ENCODE peak calls at places on chromosomes 3 and 15, in seven cellular contexts. One of them, this sample, is unnamed.

GRCh38 chr3:38643090-38643489 is 6.4 kb downstream of the SCN5A start:
- DNase-seq in HCEC 1CT: no peak
- DNase-seq in NCI-H2107: no peak
- DNase-seq in HFF-Myc: no peak
- DNase-seq in activated naive CD4-positive, alpha-beta T cell: no peak
- DNase-seq in amygdala: no peak
- DNase-seq in DMS 273 treated with DMSO at 0.1 percent for 48 hours: no peak
- DNase-seq in this sample: no peak

GRCh38 chr3:58073315-58074125 is 65.3 kb downstream of the FLNB start:
- DNase-seq in HCEC 1CT: no peak
- DNase-seq in NCI-H2107: no peak
- DNase-seq in HFF-Myc: no peak
- DNase-seq in activated naive CD4-positive, alpha-beta T cell: no peak
- DNase-seq in amygdala: no peak
- DNase-seq in DMS 273 treated with DMSO at 0.1 percent for 48 hours: no peak
- DNase-seq in this sample: no peak

GRCh38 chr3:153130312-153130977 is 31.6 kb upstream of the RAP2B start:
- DNase-seq in HCEC 1CT: peak
- DNase-seq in NCI-H2107: no peak
- DNase-seq in HFF-Myc: no peak
- DNase-seq in activated naive CD4-positive, alpha-beta T cell: no peak
- DNase-seq in amygdala: no peak
- DNase-seq in DMS 273 treated with DMSO at 0.1 percent for 48 hours: no peak
- DNase-seq in this sample: no peak

GRCh38 chr3:40043444-40043755 is 234.0 kb downstream of the MYRIP start:
- DNase-seq in HCEC 1CT: no peak
- DNase-seq in NCI-H2107: no peak
- DNase-seq in HFF-Myc: peak
- DNase-seq in activated naive CD4-positive, alpha-beta T cell: no peak
- DNase-seq in amygdala: no peak
- DNase-seq in DMS 273 treated with DMSO at 0.1 percent for 48 hours: no peak
- DNase-seq in this sample: no peak

GRCh38 chr15:40010681-40011080 is 28.3 kb downstream of the SRP14 start:
- DNase-seq in HCEC 1CT: peak
- DNase-seq in NCI-H2107: no peak
- DNase-seq in HFF-Myc: no peak
- DNase-seq in activated naive CD4-positive, alpha-beta T cell: no peak
- DNase-seq in amygdala: no peak
- DNase-seq in DMS 273 treated with DMSO at 0.1 percent for 48 hours: no peak
- DNase-seq in this sample: no peak

GRCh38 chr3:41216993-41217392 is 17.7 kb downstream of the CTNNB1 start:
- DNase-seq in HCEC 1CT: no peak
- DNase-seq in NCI-H2107: no peak
- DNase-seq in HFF-Myc: no peak
- DNase-seq in activated naive CD4-positive, alpha-beta T cell: no peak
- DNase-seq in amygdala: no peak
- DNase-seq in DMS 273 treated with DMSO at 0.1 percent for 48 hours: no peak
- DNase-seq in this sample: no peak

GRCh38 chr3:43180027-43180426 is 74.1 kb upstream of the POMGNT2 start:
- DNase-seq in HCEC 1CT: peak
- DNase-seq in NCI-H2107: no peak
- DNase-seq in HFF-Myc: peak
- DNase-seq in activated naive CD4-positive, alpha-beta T cell: no peak
- DNase-seq in amygdala: no peak
- DNase-seq in DMS 273 treated with DMSO at 0.1 percent for 48 hours: no peak
- DNase-seq in this sample: no peak

GRCh38 chr3:186452517-186452916 is 90.5 kb upstream of the DGKG start:
- DNase-seq in HCEC 1CT: peak
- DNase-seq in NCI-H2107: no peak
- DNase-seq in HFF-Myc: peak
- DNase-seq in activated naive CD4-positive, alpha-beta T cell: no peak
- DNase-seq in amygdala: no peak
- DNase-seq in DMS 273 treated with DMSO at 0.1 percent for 48 hours: no peak
- DNase-seq in this sample: no peak

GRCh38 chr15:101027273-101027901 is 108.2 kb downstream of the LRRK1 start:
- DNase-seq in HCEC 1CT: no peak
- DNase-seq in NCI-H2107: no peak
- DNase-seq in HFF-Myc: no peak
- DNase-seq in activated naive CD4-positive, alpha-beta T cell: no peak
- DNase-seq in amygdala: no peak
- DNase-seq in DMS 273 treated with DMSO at 0.1 percent for 48 hours: no peak
- DNase-seq in this sample: no peak

GRCh38 chr3:108123326-108123725 is 32.5 kb upstream of the CD47 start:
- DNase-seq in HCEC 1CT: no peak
- DNase-seq in NCI-H2107: no peak
- DNase-seq in HFF-Myc: no peak
- DNase-seq in activated naive CD4-positive, alpha-beta T cell: no peak
- DNase-seq in amygdala: no peak
- DNase-seq in DMS 273 treated with DMSO at 0.1 percent for 48 hours: no peak
- DNase-seq in this sample: no peak

GRCh38 chr15:89360294-89360971 is 25.8 kb upstream of the POLG start:
- DNase-seq in HCEC 1CT: no peak
- DNase-seq in NCI-H2107: no peak
- DNase-seq in HFF-Myc: no peak
- DNase-seq in activated naive CD4-positive, alpha-beta T cell: no peak
- DNase-seq in amygdala: no peak
- DNase-seq in DMS 273 treated with DMSO at 0.1 percent for 48 hours: no peak
- DNase-seq in this sample: no peak

GRCh38 chr15:80999623-81000036 is 1.1 kb upstream of the TLNRD1 start:
- DNase-seq in HCEC 1CT: no peak
- DNase-seq in NCI-H2107: no peak
- DNase-seq in HFF-Myc: no peak
- DNase-seq in activated naive CD4-positive, alpha-beta T cell: no peak
- DNase-seq in amygdala: no peak
- DNase-seq in DMS 273 treated with DMSO at 0.1 percent for 48 hours: no peak
- DNase-seq in this sample: no peak

GRCh38 chr3:32376098-32376497 is 15.6 kb upstream of the CMTM7 start:
- DNase-seq in HCEC 1CT: no peak
- DNase-seq in NCI-H2107: no peak
- DNase-seq in HFF-Myc: no peak
- DNase-seq in activated naive CD4-positive, alpha-beta T cell: no peak
- DNase-seq in amygdala: no peak
- DNase-seq in DMS 273 treated with DMSO at 0.1 percent for 48 hours: no peak
- DNase-seq in this sample: no peak

GRCh38 chr3:32296251-32297204 is 58.0 kb downstream of the CMTM8 start:
- DNase-seq in HCEC 1CT: peak
- DNase-seq in NCI-H2107: no peak
- DNase-seq in HFF-Myc: peak
- DNase-seq in activated naive CD4-positive, alpha-beta T cell: peak
- DNase-seq in amygdala: peak
- DNase-seq in DMS 273 treated with DMSO at 0.1 percent for 48 hours: peak
- DNase-seq in this sample: peak

GRCh38 chr3:179071161-179071568 is 444 bp downstream of the ZMAT3 start:
- DNase-seq in HCEC 1CT: peak
- DNase-seq in NCI-H2107: peak
- DNase-seq in HFF-Myc: no peak
- DNase-seq in activated naive CD4-positive, alpha-beta T cell: peak
- DNase-seq in amygdala: no peak
- DNase-seq in DMS 273 treated with DMSO at 0.1 percent for 48 hours: no peak
- DNase-seq in this sample: no peak

GRCh38 chr15:96115642-96116041 is 214.9 kb upstream of the NR2F2 start:
- DNase-seq in HCEC 1CT: peak
- DNase-seq in NCI-H2107: no peak
- DNase-seq in HFF-Myc: no peak
- DNase-seq in activated naive CD4-positive, alpha-beta T cell: no peak
- DNase-seq in amygdala: no peak
- DNase-seq in DMS 273 treated with DMSO at 0.1 percent for 48 hours: no peak
- DNase-seq in this sample: no peak

GRCh38 chr15:74776851-74777768 is 4.8 kb upstream of the CSK start:
- DNase-seq in HCEC 1CT: no peak
- DNase-seq in NCI-H2107: no peak
- DNase-seq in HFF-Myc: no peak
- DNase-seq in activated naive CD4-positive, alpha-beta T cell: no peak
- DNase-seq in amygdala: no peak
- DNase-seq in DMS 273 treated with DMSO at 0.1 percent for 48 hours: no peak
- DNase-seq in this sample: no peak

GRCh38 chr3:11566916-11567315 is 76.8 kb downstream of the VGLL4 start:
- DNase-seq in HCEC 1CT: no peak
- DNase-seq in NCI-H2107: no peak
- DNase-seq in HFF-Myc: no peak
- DNase-seq in activated naive CD4-positive, alpha-beta T cell: no peak
- DNase-seq in amygdala: no peak
- DNase-seq in DMS 273 treated with DMSO at 0.1 percent for 48 hours: no peak
- DNase-seq in this sample: no peak

GRCh38 chr3:48504051-48504946 is at the start of gene SHISA5:
- DNase-seq in HCEC 1CT: peak
- DNase-seq in NCI-H2107: no peak
- DNase-seq in HFF-Myc: no peak
- DNase-seq in activated naive CD4-positive, alpha-beta T cell: no peak
- DNase-seq in amygdala: peak
- DNase-seq in DMS 273 treated with DMSO at 0.1 percent for 48 hours: no peak
- DNase-seq in this sample: peak

GRCh38 chr3:128878556-128879124 is 780 bp upstream of the ACAD9 start:
- DNase-seq in HCEC 1CT: peak
- DNase-seq in NCI-H2107: no peak
- DNase-seq in HFF-Myc: no peak
- DNase-seq in activated naive CD4-positive, alpha-beta T cell: no peak
- DNase-seq in amygdala: no peak
- DNase-seq in DMS 273 treated with DMSO at 0.1 percent for 48 hours: no peak
- DNase-seq in this sample: no peak

GRCh38 chr3:197302696-197303341 is 4.4 kb upstream of the DLG1 start:
- DNase-seq in HCEC 1CT: no peak
- DNase-seq in NCI-H2107: no peak
- DNase-seq in HFF-Myc: no peak
- DNase-seq in activated naive CD4-positive, alpha-beta T cell: no peak
- DNase-seq in amygdala: no peak
- DNase-seq in DMS 273 treated with DMSO at 0.1 percent for 48 hours: no peak
- DNase-seq in this sample: no peak

GRCh38 chr3:25428003-25428861 is at the start of gene RARB:
- DNase-seq in HCEC 1CT: peak
- DNase-seq in NCI-H2107: no peak
- DNase-seq in HFF-Myc: peak
- DNase-seq in activated naive CD4-positive, alpha-beta T cell: no peak
- DNase-seq in amygdala: peak
- DNase-seq in DMS 273 treated with DMSO at 0.1 percent for 48 hours: no peak
- DNase-seq in this sample: peak

GRCh38 chr3:15055019-15055557 is 10.0 kb downstream of the MRPS25 start:
- DNase-seq in HCEC 1CT: peak
- DNase-seq in NCI-H2107: no peak
- DNase-seq in HFF-Myc: no peak
- DNase-seq in activated naive CD4-positive, alpha-beta T cell: no peak
- DNase-seq in amygdala: no peak
- DNase-seq in DMS 273 treated with DMSO at 0.1 percent for 48 hours: no peak
- DNase-seq in this sample: no peak

GRCh38 chr15:74259821-74260502 is 23.8 kb downstream of the CCDC33 start:
- DNase-seq in HCEC 1CT: no peak
- DNase-seq in NCI-H2107: no peak
- DNase-seq in HFF-Myc: no peak
- DNase-seq in activated naive CD4-positive, alpha-beta T cell: no peak
- DNase-seq in amygdala: no peak
- DNase-seq in DMS 273 treated with DMSO at 0.1 percent for 48 hours: no peak
- DNase-seq in this sample: no peak

This sample was measured in neural crest cell.